ENCODE peak calls at places on chromosome 10, in nine cellular contexts. R is hepatocyte; H is CD8-positive, alpha-beta T cell; C is A549; W is omental fat pad; D is progenitor cell of endocrine pancreas; F is neural crest cell; N is fibroblast of lung; Z is pancreas. J is an unnamed sample.

GRCh38 chr10:28533571-28534304 is 820 bp downstream of the WAC start:
- DNase-seq in R (peak), H (peak), C (peak), W (peak), D (peak), F (peak), N (peak), Z (peak), J (peak)

GRCh38 chr10:29011511-29011910 is 277.4 kb upstream of the LYZL1 start:
- DNase-seq in R (no peak), H (no peak), C (no peak), W (no peak), D (no peak), F (no peak), N (no peak), Z (no peak), J (no peak)

GRCh38 chr10:128687408-128687807 is 561.2 kb upstream of the MKI67 start:
- DNase-seq in R (peak), H (no peak), C (no peak), W (no peak), D (no peak), F (no peak), N (no peak), Z (no peak), J (no peak)

GRCh38 chr10:59995862-59996261 is 89.5 kb upstream of the CCDC6 start:
- DNase-seq in R (no peak), H (no peak), C (no peak), W (no peak), D (no peak), F (no peak), N (no peak), Z (no peak), J (no peak)

GRCh38 chr10:74937446-74937935 is 111.1 kb downstream of the KAT6B start:
- DNase-seq in R (no peak), H (no peak), C (no peak), W (no peak), D (no peak), F (no peak), N (no peak), Z (no peak), J (no peak)

GRCh38 chr10:77888356-77888703 is 38.2 kb downstream of the DLG5 start:
- DNase-seq in R (no peak), H (no peak), C (no peak), W (no peak), D (no peak), F (no peak), N (peak), Z (no peak), J (no peak)

GRCh38 chr10:93749218-93749799 is 8.4 kb upstream of the LGI1 start:
- DNase-seq in R (peak), H (no peak), C (no peak), W (no peak), D (no peak), F (no peak), N (no peak), Z (no peak), J (no peak)

GRCh38 chr10:5314866-5315265 is 49.9 kb upstream of the UCN3 start:
- DNase-seq in R (no peak), H (no peak), C (no peak), W (no peak), D (no peak), F (no peak), N (no peak), Z (peak), J (no peak)

GRCh38 chr10:23461557-23461956 is 22.7 kb downstream of the OTUD1 start:
- DNase-seq in R (no peak), H (no peak), C (no peak), W (no peak), D (no peak), F (no peak), N (no peak), Z (no peak), J (no peak)

GRCh38 chr10:32226624-32227023 is 120.3 kb downstream of the EPC1 start:
- DNase-seq in R (no peak), H (no peak), C (no peak), W (no peak), D (no peak), F (no peak), N (no peak), Z (no peak), J (no peak)

GRCh38 chr10:82319558-82319957 is 444.6 kb downstream of the NRG3 start:
- DNase-seq in R (no peak), H (no peak), C (no peak), W (no peak), D (no peak), F (no peak), N (no peak), Z (no peak), J (no peak)

GRCh38 chr10:51405580-51406367 is 293.6 kb downstream of the CSTF2T start:
- DNase-seq in R (no peak), H (no peak), C (no peak), W (no peak), D (no peak), F (no peak), N (no peak), Z (no peak), J (no peak)

GRCh38 chr10:121460733-121461132 is 137.5 kb downstream of the FGFR2 start:
- DNase-seq in R (no peak), H (no peak), C (no peak), W (no peak), D (no peak), F (no peak), N (no peak), Z (no peak), J (no peak)

GRCh38 chr10:95509281-95509680 is 51.9 kb downstream of the SORBS1 start:
- DNase-seq in R (no peak), H (no peak), C (no peak), W (no peak), D (no peak), F (no peak), N (no peak), Z (no peak), J (no peak)

GRCh38 chr10:70255329-70256299 is 22.4 kb upstream of the PPA1 start:
- DNase-seq in R (no peak), H (no peak), C (no peak), W (no peak), D (no peak), F (no peak), N (no peak), Z (no peak), J (no peak)

GRCh38 chr10:49117366-49117905 is 2.1 kb upstream of the VSTM4 start:
- DNase-seq in R (no peak), H (no peak), C (no peak), W (no peak), D (no peak), F (no peak), N (no peak), Z (no peak), J (no peak)

GRCh38 chr10:101458869-101459268 is 104.9 kb downstream of the BTRC start:
- DNase-seq in R (no peak), H (no peak), C (no peak), W (no peak), D (no peak), F (no peak), N (no peak), Z (no peak), J (no peak)

GRCh38 chr10:3258291-3258848 is 85.8 kb upstream of the PITRM1 start:
- DNase-seq in R (no peak), H (no peak), C (no peak), W (no peak), D (no peak), F (no peak), N (no peak), Z (no peak), J (no peak)

GRCh38 chr10:33336606-33337334 is 2.3 kb upstream of the NRP1 start:
- DNase-seq in R (peak), H (no peak), C (peak), W (no peak), D (peak), F (no peak), N (peak), Z (peak), J (peak)

GRCh38 chr10:133260895-133261725 is 15.6 kb downstream of the ADAM8 start:
- DNase-seq in R (peak), H (peak), C (peak), W (no peak), D (no peak), F (peak), N (no peak), Z (peak), J (no peak)

GRCh38 chr10:73529089-73529832 is 33.4 kb upstream of the PPP3CB start:
- DNase-seq in R (peak), H (peak), C (peak), W (no peak), D (peak), F (peak), N (peak), Z (peak), J (no peak)

GRCh38 chr10:19775286-19775685 is 40.9 kb upstream of the PLXDC2 start:
- DNase-seq in R (no peak), H (no peak), C (no peak), W (no peak), D (no peak), F (no peak), N (no peak), Z (no peak), J (no peak)

GRCh38 chr10:131929122-131929845 is 28.5 kb downstream of the PPP2R2D start:
- DNase-seq in R (no peak), H (no peak), C (no peak), W (no peak), D (no peak), F (no peak), N (no peak), Z (no peak), J (no peak)

GRCh38 chr10:47269294-47269693 is 30.7 kb upstream of the GDF10 start:
- DNase-seq in R (no peak), H (peak), C (no peak), W (no peak), D (no peak), F (no peak), N (peak), Z (no peak), J (no peak)

GRCh38 chr10:82505009-82505408 is 630.0 kb downstream of the NRG3 start:
- DNase-seq in R (no peak), H (no peak), C (no peak), W (no peak), D (no peak), F (no peak), N (no peak), Z (no peak), J (no peak)

GRCh38 chr10:124697837-124698559 is 46.2 kb downstream of the FAM53B start:
- DNase-seq in R (no peak), H (peak), C (peak), W (no peak), D (no peak), F (no peak), N (no peak), Z (no peak), J (no peak)

GRCh38 chr10:25390733-25391132 is 215.9 kb downstream of the GPR158 start:
- DNase-seq in R (no peak), H (no peak), C (no peak), W (no peak), D (no peak), F (no peak), N (no peak), Z (no peak), J (no peak)

GRCh38 chr10:128463991-128464755 is 337.9 kb upstream of the MKI67 start:
- DNase-seq in R (peak), H (peak), C (no peak), W (no peak), D (peak), F (peak), N (peak), Z (peak), J (peak)

GRCh38 chr10:110057461-110057860 is 49.7 kb downstream of the ADD3 start:
- DNase-seq in R (no peak), H (no peak), C (no peak), W (no peak), D (no peak), F (no peak), N (no peak), Z (no peak), J (no peak)

GRCh38 chr10:65548046-65548445 is 1377.8 kb upstream of the LRRTM3 start:
- DNase-seq in R (no peak), H (no peak), C (no peak), W (no peak), D (no peak), F (no peak), N (no peak), Z (no peak), J (no peak)

GRCh38 chr10:60203993-60204618 is 185.6 kb downstream of the ANK3 start:
- DNase-seq in R (peak), H (no peak), C (peak), W (no peak), D (no peak), F (peak), N (peak), Z (no peak), J (no peak)

GRCh38 chr10:12690525-12691139 is 310.9 kb downstream of the CCDC3 start:
- DNase-seq in R (peak), H (no peak), C (no peak), W (no peak), D (no peak), F (no peak), N (peak), Z (no peak), J (no peak)

GRCh38 chr10:70931168-70931805 is 42.9 kb upstream of the PCBD1 start:
- DNase-seq in R (no peak), H (no peak), C (no peak), W (no peak), D (no peak), F (no peak), N (no peak), Z (no peak), J (no peak)

DNA sequence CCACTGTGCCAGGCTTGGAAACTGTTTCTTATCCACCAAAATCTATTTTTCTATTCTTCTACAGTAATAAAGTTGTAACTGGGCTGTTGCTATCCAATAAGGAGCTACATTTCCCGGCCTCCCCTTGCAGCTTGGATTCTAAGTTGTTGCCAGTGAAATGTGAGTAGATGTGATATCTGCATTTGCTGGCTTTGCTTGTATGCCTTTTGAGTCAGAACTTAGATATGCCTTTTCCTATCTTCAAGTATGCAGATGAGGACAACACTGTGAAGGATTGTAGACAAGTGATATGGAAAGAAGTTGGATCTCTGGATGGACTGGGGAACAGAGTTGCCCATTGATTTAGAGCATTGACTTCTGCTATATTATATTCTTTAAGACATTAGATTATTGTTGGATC is 236.9 kb downstream of the REEP3 start:
- DNase-seq in R (no peak), H (no peak), C (no peak), W (no peak), D (no peak), F (no peak), N (peak), Z (no peak), J (no peak)
- TF ChIP-seq CTCF in R (no peak), H (no peak), C (no peak), W (no peak), D (no peak), F (no peak), N (no peak), Z (no peak), J (no peak)

DNA sequence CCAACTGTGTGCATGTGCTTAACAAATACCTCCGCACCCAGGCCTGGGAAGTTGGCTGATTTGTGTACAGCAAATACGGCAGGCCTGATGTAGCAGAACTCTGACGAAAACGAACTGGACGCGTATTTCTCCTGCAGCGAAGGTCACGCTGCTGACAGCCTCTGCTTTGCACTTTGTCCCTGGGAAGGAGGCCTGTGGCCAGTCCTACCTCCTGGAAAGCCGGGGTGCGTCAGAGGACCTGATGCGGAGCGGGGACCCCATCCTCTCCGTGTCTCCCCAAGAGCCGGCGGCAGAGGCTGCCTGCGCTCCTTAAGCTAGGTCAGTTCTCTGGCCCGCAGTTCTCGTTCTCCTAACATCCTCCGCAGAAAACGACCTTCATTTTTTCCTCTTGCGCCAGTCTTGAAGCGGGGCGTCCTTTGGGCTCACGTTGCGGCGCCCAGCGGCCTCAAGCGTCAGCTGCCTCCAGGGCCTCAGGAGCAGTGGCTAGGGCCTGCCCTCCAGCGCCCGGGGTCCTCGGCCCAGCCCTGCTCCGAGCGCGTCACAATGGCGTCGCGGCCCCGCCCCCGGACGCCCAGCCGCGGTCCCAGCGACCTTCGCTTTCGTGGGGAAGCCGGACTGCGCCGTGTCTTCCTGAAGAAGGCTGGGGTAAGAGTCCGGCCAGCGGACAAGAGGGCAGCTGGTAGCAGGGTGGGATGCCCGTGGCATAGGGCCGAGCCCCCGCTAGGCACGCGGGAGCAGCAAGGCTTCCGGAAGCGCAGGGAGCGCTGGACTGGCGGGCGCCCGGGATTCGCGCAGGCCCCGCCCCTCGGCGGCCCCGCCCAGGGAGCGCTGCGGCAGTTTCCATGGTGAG is at the start of gene ZNF487:
- DNase-seq in R (peak), H (peak), C (peak), W (peak), D (peak), F (peak), N (peak), Z (peak), J (peak)
- TF ChIP-seq CTCF in R (peak), H (no peak), C (peak), W (no peak), D (peak), F (no peak), N (peak), Z (no peak), J (peak)

DNA sequence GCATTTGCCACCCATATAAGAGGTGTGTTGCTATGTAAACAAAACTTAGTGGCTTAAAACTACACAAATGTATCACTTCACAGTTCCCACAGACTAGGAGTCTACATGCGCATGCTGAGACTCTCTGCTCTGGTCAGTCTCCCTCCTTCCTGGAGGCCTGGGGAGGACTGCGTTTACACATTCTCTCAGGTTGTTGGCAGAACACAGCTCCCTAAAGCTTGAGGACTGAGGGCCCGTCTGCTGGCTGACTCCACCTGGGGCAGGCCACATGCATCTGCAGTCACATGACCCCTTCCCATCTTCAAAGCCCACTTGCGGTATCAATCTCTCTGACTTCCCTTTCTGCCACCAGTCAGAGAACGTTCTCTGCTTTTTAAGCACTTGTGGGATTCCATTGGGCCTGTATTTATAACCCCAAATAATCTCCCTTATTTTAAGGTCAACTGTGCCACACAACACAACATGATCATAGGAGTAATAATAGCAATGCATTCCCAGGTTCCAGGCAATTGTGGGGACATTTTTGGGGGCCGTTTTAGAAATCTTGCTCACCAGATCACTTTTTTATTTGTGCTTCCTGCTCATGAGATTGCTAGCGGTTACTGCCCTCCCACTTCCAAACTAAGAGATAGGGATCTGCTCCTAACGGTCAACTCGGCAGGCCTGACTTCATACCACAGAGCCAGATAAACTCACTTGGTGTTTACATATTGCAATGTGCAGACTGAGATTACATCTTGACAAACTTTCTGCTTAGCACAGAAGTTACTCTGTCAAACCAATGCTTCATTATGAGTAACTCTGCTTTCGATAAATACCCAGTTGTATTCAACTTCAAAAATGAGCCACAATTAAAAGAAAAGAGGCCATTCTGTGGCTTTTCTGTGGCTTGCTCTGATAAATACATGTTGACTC is 96.3 kb downstream of the ALOX5 start:
- DNase-seq in R (peak), H (peak), C (no peak), W (no peak), D (no peak), F (no peak), N (peak), Z (no peak), J (no peak)
- TF ChIP-seq CTCF in R (no peak), H (no peak), C (no peak), W (no peak), D (no peak), F (no peak), N (no peak), Z (no peak), J (no peak)

DNA sequence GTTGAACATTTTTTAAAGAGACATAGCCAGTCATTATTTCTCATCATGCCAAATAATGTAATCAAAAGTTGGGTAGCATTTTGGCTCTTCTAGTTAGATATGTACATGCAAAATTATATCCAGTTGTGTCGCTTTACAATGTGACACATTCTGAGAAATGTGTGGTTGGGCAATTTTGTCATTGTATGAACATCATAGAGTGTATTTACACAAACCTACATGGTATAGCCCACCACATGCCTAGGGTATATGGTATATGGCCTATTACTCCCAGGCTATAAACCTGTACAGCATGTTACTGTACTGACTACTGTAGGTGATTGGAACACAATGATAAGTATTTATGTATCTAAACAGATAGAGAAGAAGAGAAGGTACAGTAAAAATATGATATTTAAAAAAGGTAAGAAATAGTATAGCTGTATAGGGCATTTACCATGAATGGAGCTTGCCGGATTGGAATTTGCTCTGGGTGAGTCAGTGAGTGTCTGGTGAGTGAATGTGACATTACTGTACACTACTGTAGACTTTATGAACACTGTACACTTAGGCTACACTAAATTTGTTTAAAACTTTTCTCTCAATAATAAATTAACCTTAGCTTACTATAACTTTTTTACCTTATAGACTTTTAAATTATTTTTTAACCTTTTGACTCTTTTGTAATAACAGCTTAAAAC is 16.5 kb downstream of the ZNF365 start:
- DNase-seq in R (no peak), H (no peak), C (no peak), W (no peak), D (no peak), F (no peak), N (no peak), Z (no peak), J (no peak)
- TF ChIP-seq CTCF in R (no peak), H (no peak), C (no peak), W (no peak), D (no peak), F (no peak), N (no peak), Z (no peak), J (no peak)

GRCh38 chr10:1168763-1169162 is 112.6 kb downstream of the WDR37 start:
- DNase-seq in R (no peak), H (no peak), C (no peak), W (no peak), D (no peak), F (no peak), N (no peak), Z (no peak), J (no peak)
- TF ChIP-seq CTCF in R (no peak), H (no peak), C (no peak), W (no peak), D (no peak), F (no peak), N (no peak), Z (no peak), J (no peak)

GRCh38 chr10:79255007-79255507 is 92.2 kb upstream of the PPIF start:
- DNase-seq in R (no peak), H (no peak), C (no peak), W (no peak), D (no peak), F (no peak), N (no peak), Z (no peak), J (no peak)
- TF ChIP-seq CTCF in R (no peak), H (no peak), C (no peak), W (no peak), D (no peak), F (no peak), N (no peak), Z (no peak), J (no peak)

GRCh38 chr10:119688033-119688508 is 36.9 kb downstream of the BAG3 start:
- DNase-seq in R (peak), H (no peak), C (no peak), W (no peak), D (no peak), F (no peak), N (no peak), Z (no peak), J (no peak)
- TF ChIP-seq CTCF in R (peak), H (no peak), C (no peak), W (no peak), D (no peak), F (no peak), N (no peak), Z (no peak), J (no peak)